ENCODE peak calls at places on chromosomes 4 and X, in five cellular contexts. One of them, this sample, is unnamed.

GRCh38 chr4:171025776-171026175 is 787.4 kb upstream of the GALNTL6 start:
- DNase-seq in midbrain: no peak
- DNase-seq in endothelial cell: no peak
- DNase-seq in WTC11: no peak
- DNase-seq in CD8-positive, alpha-beta memory T cell: no peak
- DNase-seq in this sample: no peak

GRCh38 chr4:110850461-110851447 is 227.9 kb upstream of the PITX2 start:
- DNase-seq in midbrain: no peak
- DNase-seq in CD8-positive, alpha-beta memory T cell: no peak
- DNase-seq in WTC11: peak
- DNase-seq in endothelial cell: no peak
- DNase-seq in this sample: peak

GRCh38 chr4:183492791-183493221 is 12.1 kb upstream of the ING2 start:
- DNase-seq in CD8-positive, alpha-beta memory T cell: no peak
- DNase-seq in WTC11: no peak
- DNase-seq in endothelial cell: no peak
- DNase-seq in midbrain: no peak
- DNase-seq in this sample: no peak

GRCh38 chrX:80011522-80011921 is 3.0 kb upstream of the TBX22 start:
- DNase-seq in endothelial cell: no peak
- DNase-seq in midbrain: no peak
- DNase-seq in WTC11: no peak
- DNase-seq in CD8-positive, alpha-beta memory T cell: no peak
- DNase-seq in this sample: no peak

GRCh38 chr4:108903464-108904221 is 140.8 kb upstream of the ETNPPL start:
- DNase-seq in WTC11: no peak
- DNase-seq in endothelial cell: no peak
- DNase-seq in midbrain: no peak
- DNase-seq in CD8-positive, alpha-beta memory T cell: no peak
- DNase-seq in this sample: no peak

GRCh38 chr4:8754634-8755589 is 116.7 kb downstream of the HMX1 start:
- DNase-seq in endothelial cell: no peak
- DNase-seq in WTC11: no peak
- DNase-seq in midbrain: no peak
- DNase-seq in CD8-positive, alpha-beta memory T cell: no peak
- DNase-seq in this sample: no peak

GRCh38 chrX:149493567-149494562 is 11.2 kb downstream of the IDS start:
- DNase-seq in midbrain: no peak
- DNase-seq in WTC11: no peak
- DNase-seq in CD8-positive, alpha-beta memory T cell: no peak
- DNase-seq in endothelial cell: no peak
- DNase-seq in this sample: no peak

GRCh38 chr4:8323947-8324555 is 54.5 kb downstream of the HTRA3 start:
- DNase-seq in CD8-positive, alpha-beta memory T cell: no peak
- DNase-seq in endothelial cell: no peak
- DNase-seq in WTC11: no peak
- DNase-seq in midbrain: no peak
- DNase-seq in this sample: no peak

GRCh38 chrX:2903366-2903765 is 25.8 kb downstream of the ARSD start:
- DNase-seq in WTC11: no peak
- DNase-seq in midbrain: no peak
- DNase-seq in CD8-positive, alpha-beta memory T cell: no peak
- DNase-seq in endothelial cell: no peak
- DNase-seq in this sample: no peak

GRCh38 chrX:118824173-118824782 is 654 bp downstream of the ZCCHC12 start:
- DNase-seq in midbrain: no peak
- DNase-seq in CD8-positive, alpha-beta memory T cell: no peak
- DNase-seq in endothelial cell: peak
- DNase-seq in WTC11: peak
- DNase-seq in this sample: peak

GRCh38 chrX:146433771-146434170 is 375.8 kb upstream of the CXorf51B start:
- DNase-seq in midbrain: no peak
- DNase-seq in endothelial cell: no peak
- DNase-seq in CD8-positive, alpha-beta memory T cell: no peak
- DNase-seq in WTC11: no peak
- DNase-seq in this sample: no peak

GRCh38 chr4:107564326-107564725 is 155.7 kb downstream of the PAPSS1 start:
- DNase-seq in CD8-positive, alpha-beta memory T cell: no peak
- DNase-seq in endothelial cell: no peak
- DNase-seq in WTC11: no peak
- DNase-seq in midbrain: no peak
- DNase-seq in this sample: peak

GRCh38 chr4:4859799-4860380 is 425 bp downstream of the MSX1 start:
- DNase-seq in WTC11: no peak
- DNase-seq in midbrain: no peak
- DNase-seq in endothelial cell: peak
- DNase-seq in CD8-positive, alpha-beta memory T cell: no peak
- DNase-seq in this sample: peak